ENCODE peak calls at places on chromosomes 2 and 18, in six cellular contexts. G, O, F, T, Z and Q are unnamed samples.

GRCh38 chr2:40364143-40364903 is 87.6 kb downstream of the SLC8A1 start:
- DNase-seq in T (peak; percentile 53), O (no peak), Z (no peak), G (no peak), F (peak; percentile 62), Q (no peak)

GRCh38 chr2:127515383-127515915 is 10.8 kb downstream of the IWS1 start:
- DNase-seq in Z (no peak), T (no peak), F (peak; percentile 43), O (no peak), G (no peak), Q (no peak)

GRCh38 chr2:124485659-124486058 is 460.6 kb downstream of the CNTNAP5 start:
- DNase-seq in F (no peak), O (no peak), G (no peak), Z (no peak), T (no peak), Q (no peak)

GRCh38 chr2:163370169-163370886 is 365.5 kb downstream of the FIGN start:
- DNase-seq in T (no peak), O (no peak), F (no peak), Z (no peak), G (no peak), Q (no peak)

GRCh38 chr2:43676322-43677050 is at the start of gene C1GALT1C1L:
- DNase-seq in F (peak; percentile 27), T (peak; percentile 29), O (no peak), G (no peak), Z (no peak), Q (peak; percentile 4)

GRCh38 chr18:28422577-28422976 is 245.6 kb upstream of the CDH2 start:
- DNase-seq in O (no peak), G (no peak), F (no peak), Z (no peak), T (no peak), Q (no peak)

GRCh38 chr2:134796373-134796772 is 42.0 kb upstream of the ACMSD start:
- DNase-seq in Z (no peak), G (no peak), T (no peak), F (no peak), O (no peak), Q (no peak)

GRCh38 chr2:160666677-160667061 is 173.1 kb upstream of the RBMS1 start:
- DNase-seq in Z (no peak), G (no peak), O (no peak), T (peak; percentile 63), F (peak; percentile 30), Q (no peak)

GRCh38 chr2:179818546-179818945 is 42.9 kb downstream of the ZNF385B start:
- DNase-seq in F (no peak), G (no peak), Z (no peak), T (peak; percentile 41), O (no peak), Q (no peak)